ENCODE peak calls at places on chromosomes 12 and 14, in eight cellular contexts. One of them, this sample, is unnamed.

GRCh38 chr14:35818346-35819115 is 7.6 kb upstream of the BRMS1L start:
- DNase-seq in A549: peak
- DNase-seq in IMR-90: peak
- DNase-seq in uterus: no peak
- DNase-seq in prostate gland: peak
- DNase-seq in transverse colon: peak
- DNase-seq in endothelial cell of umbilical vein: peak
- DNase-seq in sigmoid colon: no peak
- DNase-seq in this sample: peak

GRCh38 chr12:125386652-125387051 is 321.4 kb downstream of the AACS start:
- DNase-seq in A549: no peak
- DNase-seq in IMR-90: no peak
- DNase-seq in uterus: no peak
- DNase-seq in prostate gland: no peak
- DNase-seq in transverse colon: no peak
- DNase-seq in endothelial cell of umbilical vein: no peak
- DNase-seq in sigmoid colon: no peak
- DNase-seq in this sample: no peak

GRCh38 chr12:103505371-103506236 is 9.8 kb upstream of the C12orf42 start:
- DNase-seq in A549: no peak
- DNase-seq in IMR-90: no peak
- DNase-seq in uterus: no peak
- DNase-seq in prostate gland: no peak
- DNase-seq in transverse colon: no peak
- DNase-seq in endothelial cell of umbilical vein: no peak
- DNase-seq in sigmoid colon: no peak
- DNase-seq in this sample: no peak

GRCh38 chr12:62435337-62436163 is 31.1 kb upstream of the MON2 start:
- DNase-seq in A549: peak
- DNase-seq in IMR-90: peak
- DNase-seq in uterus: peak
- DNase-seq in prostate gland: peak
- DNase-seq in transverse colon: peak
- DNase-seq in endothelial cell of umbilical vein: peak
- DNase-seq in sigmoid colon: peak
- DNase-seq in this sample: peak

GRCh38 chr12:113382206-113382605 is 21.5 kb downstream of the SDS start:
- DNase-seq in A549: no peak
- DNase-seq in IMR-90: no peak
- DNase-seq in uterus: no peak
- DNase-seq in prostate gland: no peak
- DNase-seq in transverse colon: no peak
- DNase-seq in endothelial cell of umbilical vein: no peak
- DNase-seq in sigmoid colon: no peak
- DNase-seq in this sample: no peak

GRCh38 chr12:56080556-56081138 is 682 bp downstream of the ERBB3 start:
- DNase-seq in A549: no peak
- DNase-seq in IMR-90: no peak
- DNase-seq in uterus: no peak
- DNase-seq in prostate gland: peak
- DNase-seq in transverse colon: peak
- DNase-seq in endothelial cell of umbilical vein: no peak
- DNase-seq in sigmoid colon: no peak
- DNase-seq in this sample: peak

GRCh38 chr12:108565976-108566375 is 3.6 kb downstream of the ISCU start:
- DNase-seq in A549: peak
- DNase-seq in IMR-90: peak
- DNase-seq in uterus: peak
- DNase-seq in prostate gland: peak
- DNase-seq in transverse colon: peak
- DNase-seq in endothelial cell of umbilical vein: peak
- DNase-seq in sigmoid colon: peak
- DNase-seq in this sample: peak

GRCh38 chr14:33457021-33457420 is 493.9 kb downstream of the EGLN3 start:
- DNase-seq in A549: no peak
- DNase-seq in IMR-90: no peak
- DNase-seq in uterus: no peak
- DNase-seq in prostate gland: no peak
- DNase-seq in transverse colon: no peak
- DNase-seq in endothelial cell of umbilical vein: no peak
- DNase-seq in sigmoid colon: no peak
- DNase-seq in this sample: no peak

GRCh38 chr14:24542346-24542936 is 33.6 kb downstream of the CTSG start:
- DNase-seq in A549: no peak
- DNase-seq in IMR-90: peak
- DNase-seq in uterus: no peak
- DNase-seq in prostate gland: no peak
- DNase-seq in transverse colon: no peak
- DNase-seq in endothelial cell of umbilical vein: no peak
- DNase-seq in sigmoid colon: no peak
- DNase-seq in this sample: no peak

GRCh38 chr12:42893802-42894201 is 304.3 kb upstream of the PRICKLE1 start:
- DNase-seq in A549: no peak
- DNase-seq in IMR-90: peak
- DNase-seq in uterus: no peak
- DNase-seq in prostate gland: no peak
- DNase-seq in transverse colon: no peak
- DNase-seq in endothelial cell of umbilical vein: no peak
- DNase-seq in sigmoid colon: no peak
- DNase-seq in this sample: no peak

GRCh38 chr12:48350249-48351021 is at the start of gene ZNF641:
- DNase-seq in A549: peak
- DNase-seq in IMR-90: peak
- DNase-seq in uterus: peak
- DNase-seq in prostate gland: peak
- DNase-seq in transverse colon: peak
- DNase-seq in endothelial cell of umbilical vein: peak
- DNase-seq in sigmoid colon: peak
- DNase-seq in this sample: peak

GRCh38 chr12:25648460-25648859 is 95.4 kb upstream of the LMNTD1 start:
- DNase-seq in A549: peak
- DNase-seq in IMR-90: peak
- DNase-seq in uterus: no peak
- DNase-seq in prostate gland: peak
- DNase-seq in transverse colon: peak
- DNase-seq in endothelial cell of umbilical vein: peak
- DNase-seq in sigmoid colon: peak
- DNase-seq in this sample: peak

GRCh38 chr14:53450871-53451270 is 297.7 kb upstream of the DDHD1 start:
- DNase-seq in A549: no peak
- DNase-seq in IMR-90: no peak
- DNase-seq in uterus: no peak
- DNase-seq in prostate gland: peak
- DNase-seq in transverse colon: peak
- DNase-seq in endothelial cell of umbilical vein: peak
- DNase-seq in sigmoid colon: no peak
- DNase-seq in this sample: no peak

GRCh38 chr14:75373616-75374015 is 54.2 kb upstream of the JDP2 start:
- DNase-seq in A549: no peak
- DNase-seq in IMR-90: no peak
- DNase-seq in uterus: no peak
- DNase-seq in prostate gland: no peak
- DNase-seq in transverse colon: no peak
- DNase-seq in endothelial cell of umbilical vein: no peak
- DNase-seq in sigmoid colon: no peak
- DNase-seq in this sample: no peak

GRCh38 chr12:101997102-101997501 is 64.7 kb downstream of the WASHC3 start:
- DNase-seq in A549: no peak
- DNase-seq in IMR-90: no peak
- DNase-seq in uterus: no peak
- DNase-seq in prostate gland: no peak
- DNase-seq in transverse colon: no peak
- DNase-seq in endothelial cell of umbilical vein: no peak
- DNase-seq in sigmoid colon: no peak
- DNase-seq in this sample: no peak

GRCh38 chr12:80282761-80283160 is 161.3 kb upstream of the PTPRQ start:
- DNase-seq in A549: no peak
- DNase-seq in IMR-90: peak
- DNase-seq in uterus: no peak
- DNase-seq in prostate gland: no peak
- DNase-seq in transverse colon: no peak
- DNase-seq in endothelial cell of umbilical vein: no peak
- DNase-seq in sigmoid colon: no peak
- DNase-seq in this sample: no peak

GRCh38 chr12:89230376-89231101 is 121.8 kb downstream of the DUSP6 start:
- DNase-seq in A549: no peak
- DNase-seq in IMR-90: no peak
- DNase-seq in uterus: no peak
- DNase-seq in prostate gland: no peak
- DNase-seq in transverse colon: no peak
- DNase-seq in endothelial cell of umbilical vein: peak
- DNase-seq in sigmoid colon: no peak
- DNase-seq in this sample: no peak

GRCh38 chr14:36442824-36443241 is 77.2 kb downstream of the NKX2-1 start:
- DNase-seq in A549: no peak
- DNase-seq in IMR-90: no peak
- DNase-seq in uterus: no peak
- DNase-seq in prostate gland: no peak
- DNase-seq in transverse colon: no peak
- DNase-seq in endothelial cell of umbilical vein: no peak
- DNase-seq in sigmoid colon: no peak
- DNase-seq in this sample: no peak

GRCh38 chr14:31205681-31206535 is 1.7 kb downstream of the HECTD1 start:
- DNase-seq in A549: no peak
- DNase-seq in IMR-90: peak
- DNase-seq in uterus: no peak
- DNase-seq in prostate gland: no peak
- DNase-seq in transverse colon: no peak
- DNase-seq in endothelial cell of umbilical vein: peak
- DNase-seq in sigmoid colon: no peak
- DNase-seq in this sample: no peak

GRCh38 chr12:24227550-24227949 is 278.1 kb upstream of the SOX5 start:
- DNase-seq in A549: no peak
- DNase-seq in IMR-90: peak
- DNase-seq in uterus: no peak
- DNase-seq in prostate gland: no peak
- DNase-seq in transverse colon: no peak
- DNase-seq in endothelial cell of umbilical vein: no peak
- DNase-seq in sigmoid colon: no peak
- DNase-seq in this sample: no peak

GRCh38 chr12:24226745-24227350 is 277.4 kb upstream of the SOX5 start:
- DNase-seq in A549: no peak
- DNase-seq in IMR-90: peak
- DNase-seq in uterus: no peak
- DNase-seq in prostate gland: no peak
- DNase-seq in transverse colon: no peak
- DNase-seq in endothelial cell of umbilical vein: peak
- DNase-seq in sigmoid colon: no peak
- DNase-seq in this sample: no peak

GRCh38 chr12:24222968-24223367 is 273.5 kb upstream of the SOX5 start:
- DNase-seq in A549: no peak
- DNase-seq in IMR-90: peak
- DNase-seq in uterus: no peak
- DNase-seq in prostate gland: no peak
- DNase-seq in transverse colon: no peak
- DNase-seq in endothelial cell of umbilical vein: peak
- DNase-seq in sigmoid colon: no peak
- DNase-seq in this sample: no peak

GRCh38 chr12:24228371-24228770 is 278.9 kb upstream of the SOX5 start:
- DNase-seq in A549: no peak
- DNase-seq in IMR-90: no peak
- DNase-seq in uterus: no peak
- DNase-seq in prostate gland: no peak
- DNase-seq in transverse colon: no peak
- DNase-seq in endothelial cell of umbilical vein: no peak
- DNase-seq in sigmoid colon: no peak
- DNase-seq in this sample: no peak

DNA sequence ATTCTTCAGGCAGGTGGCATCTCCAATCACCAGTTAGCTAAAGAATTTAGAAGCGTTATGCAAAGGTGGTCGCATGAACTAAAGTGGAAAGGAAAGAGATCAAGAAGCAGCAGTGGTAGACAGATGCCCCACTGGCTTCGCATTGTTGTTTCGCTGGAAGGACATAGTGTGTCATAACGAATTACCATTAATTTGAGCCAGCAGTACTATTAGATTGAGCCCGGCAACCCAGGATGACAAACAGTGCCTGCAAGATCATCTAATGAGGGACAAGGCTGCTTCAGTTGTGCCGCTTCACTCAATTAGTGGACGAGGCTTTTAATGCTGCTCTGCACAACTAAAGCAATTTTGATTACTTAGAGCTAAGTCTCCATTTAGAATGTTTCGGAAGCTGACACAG is 274.5 kb upstream of the SOX5 start:
- DNase-seq in A549: no peak
- DNase-seq in IMR-90: no peak
- DNase-seq in uterus: no peak
- DNase-seq in prostate gland: no peak
- DNase-seq in transverse colon: no peak
- DNase-seq in endothelial cell of umbilical vein: no peak
- DNase-seq in sigmoid colon: no peak
- DNase-seq in this sample: no peak
- H3K27ac ChIP-seq in A549: no peak
- H3K27ac ChIP-seq in IMR-90: no peak
- H3K27ac ChIP-seq in uterus: no peak
- H3K27ac ChIP-seq in prostate gland: no peak
- H3K27ac ChIP-seq in transverse colon: no peak
- H3K27ac ChIP-seq in endothelial cell of umbilical vein: no peak
- H3K27ac ChIP-seq in sigmoid colon: no peak
- H3K27ac ChIP-seq in this sample: no peak

GRCh38 chr12:51926064-51926632 is 18.8 kb downstream of the ACVRL1 start:
- DNase-seq in A549: no peak
- DNase-seq in IMR-90: no peak
- DNase-seq in uterus: no peak
- DNase-seq in prostate gland: no peak
- DNase-seq in transverse colon: no peak
- DNase-seq in endothelial cell of umbilical vein: peak
- DNase-seq in sigmoid colon: no peak
- DNase-seq in this sample: no peak
- TF ChIP-seq POLR2A in A549: no peak
- TF ChIP-seq POLR2A in IMR-90: no peak
- TF ChIP-seq POLR2A in uterus: no peak
- TF ChIP-seq POLR2A in prostate gland: no peak
- TF ChIP-seq POLR2A in transverse colon: no peak
- TF ChIP-seq POLR2A in endothelial cell of umbilical vein: peak
- TF ChIP-seq POLR2A in sigmoid colon: no peak
- TF ChIP-seq POLR2A in this sample: no peak

DNA sequence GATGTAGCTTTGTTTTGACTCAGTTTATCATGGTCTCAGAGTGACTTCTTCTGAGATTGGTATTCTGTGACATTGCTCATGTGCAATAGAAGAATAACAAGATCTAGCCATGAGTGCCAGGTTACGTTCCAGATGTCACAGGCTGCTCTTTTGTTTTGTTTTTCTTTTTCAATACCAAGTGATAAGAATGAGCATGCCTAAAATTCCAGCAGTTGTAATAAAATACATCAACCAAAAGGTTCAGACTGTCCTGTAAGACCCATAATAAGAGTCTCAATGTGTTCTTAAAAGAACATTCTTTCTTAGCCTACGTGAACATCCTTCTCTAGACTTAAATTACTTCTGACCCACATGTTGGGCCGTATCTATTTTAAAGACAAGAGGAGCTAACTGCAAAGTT is 669.2 kb downstream of the DIO2 start:
- DNase-seq in A549: no peak
- DNase-seq in IMR-90: no peak
- DNase-seq in uterus: no peak
- DNase-seq in prostate gland: no peak
- DNase-seq in transverse colon: no peak
- DNase-seq in endothelial cell of umbilical vein: no peak
- DNase-seq in sigmoid colon: no peak
- DNase-seq in this sample: no peak
- H3K27ac ChIP-seq in A549: no peak
- H3K27ac ChIP-seq in IMR-90: no peak
- H3K27ac ChIP-seq in uterus: no peak
- H3K27ac ChIP-seq in prostate gland: no peak
- H3K27ac ChIP-seq in transverse colon: no peak
- H3K27ac ChIP-seq in endothelial cell of umbilical vein: no peak
- H3K27ac ChIP-seq in sigmoid colon: peak
- H3K27ac ChIP-seq in this sample: no peak

GRCh38 chr14:55116246-55117030 is 12.6 kb upstream of the LGALS3 start:
- DNase-seq in A549: no peak
- DNase-seq in IMR-90: no peak
- DNase-seq in uterus: no peak
- DNase-seq in prostate gland: no peak
- DNase-seq in transverse colon: peak
- DNase-seq in endothelial cell of umbilical vein: no peak
- DNase-seq in sigmoid colon: peak
- DNase-seq in this sample: peak
- TF ChIP-seq POLR2A in A549: no peak
- TF ChIP-seq POLR2A in IMR-90: no peak
- TF ChIP-seq POLR2A in uterus: no peak
- TF ChIP-seq POLR2A in prostate gland: no peak
- TF ChIP-seq POLR2A in transverse colon: peak
- TF ChIP-seq POLR2A in endothelial cell of umbilical vein: no peak
- TF ChIP-seq POLR2A in sigmoid colon: no peak
- TF ChIP-seq POLR2A in this sample: no peak

This sample was measured in thyroid gland.